ENCODE peak calls at places on chromosome 4, in five cellular contexts. E is hepatocyte; R is head of caudate nucleus; N is AG08395; J is stimulated activated CD8-positive, alpha-beta memory T cell treated with anti-CD3 and anti-CD28 coated beads, Interleukin-12 subunit alpha, Interleukin-12 subunit beta, amount 100 ng/mL, for 4 hours. I is an unnamed sample.

GRCh38 chr4:40984051-40984450 is 230.3 kb downstream of the APBB2 start:
- DNase-seq in J (no peak), N (no peak), E (no peak), R (no peak), I (no peak)

GRCh38 chr4:96833831-96834230 is 993.9 kb downstream of the PDHA2 start:
- DNase-seq in N (no peak), J (no peak), R (no peak), E (no peak), I (no peak)

GRCh38 chr4:610411-611261 is 14.7 kb upstream of the PDE6B start:
- DNase-seq in J (no peak), R (peak), N (no peak), E (peak), I (peak)

GRCh38 chr4:75849459-75849858 is 52.8 kb downstream of the PPEF2 start:
- DNase-seq in J (no peak), E (no peak), N (no peak), R (no peak), I (no peak)

GRCh38 chr4:2461246-2461960 is 7.5 kb upstream of the RNF4 start:
- DNase-seq in J (no peak), R (no peak), N (no peak), E (no peak), I (peak)

GRCh38 chr4:153481474-153481873 is 15.3 kb downstream of the TMEM131L start:
- DNase-seq in J (no peak), R (no peak), E (no peak), N (no peak), I (no peak)

GRCh38 chr4:120824905-120825304 is 97.6 kb downstream of the PRDM5 start:
- DNase-seq in E (no peak), R (no peak), N (no peak), J (no peak), I (no peak)

GRCh38 chr4:152998861-152999260 is 62.7 kb downstream of the FHDC1 start:
- DNase-seq in J (no peak), E (no peak), N (no peak), R (no peak), I (no peak)

GRCh38 chr4:6183740-6184139 is 16.6 kb downstream of the JAKMIP1 start:
- DNase-seq in E (no peak), R (no peak), J (no peak), N (no peak), I (no peak)

GRCh38 chr4:4969298-4969697 is 50.0 kb downstream of the CYTL1 start:
- DNase-seq in N (peak), J (no peak), E (no peak), R (no peak), I (no peak)

I was measured in NCI-H1417.